ENCODE peak calls at places on chromosomes 16 and 17, in seven cellular contexts. One of them, this sample, is unnamed.

GRCh38 chr17:18860161-18860972 is 2.4 kb downstream of the PRPSAP2 start:
- DNase-seq in HCT116: no peak
- DNase-seq in SK-N-SH: no peak
- DNase-seq in GM23338: no peak
- DNase-seq in K562: no peak
- DNase-seq in GM12878: peak; percentile 79
- DNase-seq in HepG2: no peak
- DNase-seq in this sample: no peak

GRCh38 chr16:86517033-86517432 is 6.7 kb downstream of the FOXF1 start:
- DNase-seq in GM12878: no peak
- DNase-seq in GM23338: no peak
- DNase-seq in SK-N-SH: no peak
- DNase-seq in HepG2: no peak
- DNase-seq in K562: no peak
- DNase-seq in HCT116: no peak
- DNase-seq in this sample: no peak

GRCh38 chr16:69563605-69564580 is 1.9 kb upstream of the NFAT5 start:
- DNase-seq in SK-N-SH: no peak
- DNase-seq in HCT116: no peak
- DNase-seq in GM12878: peak; percentile 93
- DNase-seq in K562: peak; percentile 58
- DNase-seq in GM23338: peak; percentile 83
- DNase-seq in HepG2: peak; percentile 49
- DNase-seq in this sample: no peak

GRCh38 chr17:27481327-27481726 is 25.1 kb downstream of the KSR1 start:
- DNase-seq in HCT116: no peak
- DNase-seq in K562: no peak
- DNase-seq in SK-N-SH: no peak
- DNase-seq in GM23338: no peak
- DNase-seq in GM12878: no peak
- DNase-seq in HepG2: no peak
- DNase-seq in this sample: no peak

GRCh38 chr16:17590711-17591654 is 120.2 kb upstream of the XYLT1 start:
- DNase-seq in SK-N-SH: no peak
- DNase-seq in GM12878: no peak
- DNase-seq in K562: peak; percentile 60
- DNase-seq in GM23338: no peak
- DNase-seq in HepG2: no peak
- DNase-seq in HCT116: no peak
- DNase-seq in this sample: no peak

GRCh38 chr17:32287804-32288511 is 22.3 kb downstream of the RHBDL3 start:
- DNase-seq in GM23338: no peak
- DNase-seq in K562: no peak
- DNase-seq in GM12878: no peak
- DNase-seq in SK-N-SH: no peak
- DNase-seq in HepG2: no peak
- DNase-seq in HCT116: no peak
- DNase-seq in this sample: no peak

GRCh38 chr16:53022374-53022773 is 30.3 kb downstream of the CHD9NB start:
- DNase-seq in GM12878: no peak
- DNase-seq in K562: peak; percentile 68
- DNase-seq in GM23338: peak; percentile 87
- DNase-seq in HepG2: peak; percentile 63
- DNase-seq in SK-N-SH: peak; percentile 70
- DNase-seq in HCT116: peak; percentile 41
- DNase-seq in this sample: peak; percentile 13

GRCh38 chr17:33811984-33812383 is 443.1 kb upstream of the CCL2 start:
- DNase-seq in SK-N-SH: no peak
- DNase-seq in K562: no peak
- DNase-seq in GM23338: no peak
- DNase-seq in HCT116: no peak
- DNase-seq in GM12878: no peak
- DNase-seq in HepG2: no peak
- DNase-seq in this sample: no peak

GRCh38 chr17:43714338-43715149 is 44.0 kb downstream of the SOST start:
- DNase-seq in GM12878: no peak
- DNase-seq in HepG2: no peak
- DNase-seq in K562: no peak
- DNase-seq in HCT116: no peak
- DNase-seq in GM23338: no peak
- DNase-seq in SK-N-SH: no peak
- DNase-seq in this sample: no peak

GRCh38 chr17:79593636-79594035 is 17.2 kb downstream of the RBFOX3 start:
- DNase-seq in GM12878: no peak
- DNase-seq in SK-N-SH: no peak
- DNase-seq in K562: no peak
- DNase-seq in HCT116: no peak
- DNase-seq in HepG2: no peak
- DNase-seq in GM23338: no peak
- DNase-seq in this sample: no peak

GRCh38 chr17:10156579-10157488 is 41.6 kb downstream of the GAS7 start:
- DNase-seq in HepG2: no peak
- DNase-seq in SK-N-SH: no peak
- DNase-seq in HCT116: no peak
- DNase-seq in K562: no peak
- DNase-seq in GM12878: peak; percentile 73
- DNase-seq in GM23338: no peak
- DNase-seq in this sample: no peak

GRCh38 chr16:2980227-2981176 is at the start of gene PKMYT1:
- DNase-seq in GM12878: peak; percentile 61
- DNase-seq in HCT116: peak; percentile 56
- DNase-seq in K562: peak; percentile 95
- DNase-seq in HepG2: peak; percentile 73
- DNase-seq in GM23338: peak; percentile 90
- DNase-seq in SK-N-SH: peak; percentile 100
- DNase-seq in this sample: no peak

GRCh38 chr16:85479972-85480726 is 133.0 kb upstream of the GSE1 start:
- DNase-seq in HepG2: no peak
- DNase-seq in GM23338: peak; percentile 69
- DNase-seq in SK-N-SH: no peak
- DNase-seq in K562: no peak
- DNase-seq in GM12878: no peak
- DNase-seq in HCT116: no peak
- DNase-seq in this sample: no peak

GRCh38 chr17:19260958-19261357 is 23.8 kb downstream of the EPN2 start:
- DNase-seq in GM12878: no peak
- DNase-seq in HepG2: no peak
- DNase-seq in HCT116: peak; percentile 10
- DNase-seq in GM23338: no peak
- DNase-seq in SK-N-SH: no peak
- DNase-seq in K562: no peak
- DNase-seq in this sample: no peak

GRCh38 chr16:88383401-88384221 is 852 bp downstream of the ZNF469 start:
- DNase-seq in HepG2: no peak
- DNase-seq in HCT116: peak; percentile 28
- DNase-seq in GM12878: no peak
- DNase-seq in K562: no peak
- DNase-seq in SK-N-SH: peak; percentile 92
- DNase-seq in GM23338: peak; percentile 39
- DNase-seq in this sample: no peak

GRCh38 chr17:22268214-22268911 is 576.0 kb downstream of the KCNJ18 start:
- DNase-seq in SK-N-SH: peak; percentile 69
- DNase-seq in HepG2: no peak
- DNase-seq in HCT116: no peak
- DNase-seq in GM12878: no peak
- DNase-seq in GM23338: no peak
- DNase-seq in K562: peak; percentile 35
- DNase-seq in this sample: no peak

GRCh38 chr16:53913082-53913870 is 209.3 kb downstream of the FTO start:
- DNase-seq in K562: no peak
- DNase-seq in SK-N-SH: no peak
- DNase-seq in HCT116: no peak
- DNase-seq in GM12878: no peak
- DNase-seq in GM23338: no peak
- DNase-seq in HepG2: no peak
- DNase-seq in this sample: no peak

DNA sequence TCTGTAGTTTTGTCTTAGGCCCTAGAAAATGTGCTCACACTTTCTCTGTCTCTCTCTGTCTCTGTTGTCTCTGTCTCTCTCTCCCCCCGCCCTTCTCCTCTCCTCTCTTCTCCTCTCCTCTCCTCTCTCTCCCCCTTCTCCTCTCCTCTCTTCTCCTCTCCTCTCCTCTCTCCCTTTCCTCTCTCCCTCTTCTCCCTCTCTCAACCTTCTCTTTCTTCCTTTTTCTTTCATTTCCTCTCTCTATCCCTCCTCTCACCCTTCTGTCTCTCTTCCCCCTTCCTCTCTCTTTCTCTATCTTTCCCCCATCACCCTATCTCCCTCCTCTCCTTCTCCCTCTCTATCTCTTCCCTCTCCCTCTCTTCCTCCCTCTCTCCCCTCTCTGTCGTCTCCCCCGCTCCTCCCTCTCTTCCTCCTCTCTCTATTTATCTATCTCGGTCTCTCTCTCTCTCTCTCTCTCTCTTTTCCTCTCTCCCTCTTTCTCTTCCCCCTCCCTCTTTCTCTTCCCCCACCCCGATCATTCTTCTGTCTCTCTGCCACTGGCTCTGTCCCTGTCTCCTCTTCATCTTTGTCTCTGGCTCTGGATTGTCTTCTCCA is 107.2 kb upstream of the C16orf82 start:
- DNase-seq in K562: no peak
- DNase-seq in HCT116: no peak
- DNase-seq in GM12878: no peak
- DNase-seq in HepG2: no peak
- DNase-seq in GM23338: no peak
- DNase-seq in SK-N-SH: no peak
- DNase-seq in this sample: no peak
- TF ChIP-seq REST in K562: no peak
- TF ChIP-seq REST in HCT116: no peak
- TF ChIP-seq REST in GM12878: no peak
- TF ChIP-seq REST in HepG2: no peak
- TF ChIP-seq REST in GM23338: no peak
- TF ChIP-seq REST in SK-N-SH: no peak
- TF ChIP-seq REST in this sample: no peak

GRCh38 chr17:75821552-75821951 is 22.7 kb downstream of the UNC13D start:
- DNase-seq in HepG2: no peak
- DNase-seq in SK-N-SH: peak; percentile 38
- DNase-seq in K562: no peak
- DNase-seq in GM23338: no peak
- DNase-seq in GM12878: no peak
- DNase-seq in HCT116: no peak
- DNase-seq in this sample: no peak
- H3K36me3 ChIP-seq in HepG2: peaks cover 75% of the 10 kb centered on the region
- H3K36me3 ChIP-seq in SK-N-SH: peaks cover 75% of the 10 kb centered on the region
- H3K36me3 ChIP-seq in K562: peaks cover 71% of the 10 kb centered on the region
- H3K36me3 ChIP-seq in GM23338: no peaks in the 10 kb centered on the region
- H3K36me3 ChIP-seq in GM12878: peaks cover 20% of the 10 kb centered on the region
- H3K36me3 ChIP-seq in HCT116: peaks cover 31% of the 10 kb centered on the region
- H3K36me3 ChIP-seq in this sample: no peaks in the 10 kb centered on the region

GRCh38 chr16:4212934-4213296 is 29.0 kb downstream of the SRL start:
- DNase-seq in HCT116: peak; percentile 13
- DNase-seq in GM12878: no peak
- DNase-seq in GM23338: no peak
- DNase-seq in K562: no peak
- DNase-seq in HepG2: peak; percentile 72
- DNase-seq in SK-N-SH: no peak
- DNase-seq in this sample: no peak
- TF ChIP-seq REST in HCT116: no peak
- TF ChIP-seq REST in GM12878: no peak
- TF ChIP-seq REST in GM23338: no peak
- TF ChIP-seq REST in K562: no peak
- TF ChIP-seq REST in HepG2: no peak
- TF ChIP-seq REST in SK-N-SH: no peak
- TF ChIP-seq REST in this sample: no peak

GRCh38 chr16:24815052-24815451 is 30.7 kb upstream of the SLC5A11 start:
- DNase-seq in GM23338: no peak
- DNase-seq in K562: no peak
- DNase-seq in SK-N-SH: no peak
- DNase-seq in HCT116: no peak
- DNase-seq in GM12878: no peak
- DNase-seq in HepG2: no peak
- DNase-seq in this sample: no peak
- H3K36me3 ChIP-seq in GM23338: peaks cover 93% of the 10 kb centered on the region
- H3K36me3 ChIP-seq in K562: peaks cover 90% of the 10 kb centered on the region
- H3K36me3 ChIP-seq in SK-N-SH: peaks cover 85% of the 10 kb centered on the region
- H3K36me3 ChIP-seq in HCT116: peaks cover 62% of the 10 kb centered on the region
- H3K36me3 ChIP-seq in GM12878: peaks cover 35% of the 10 kb centered on the region
- H3K36me3 ChIP-seq in HepG2: peaks cover 94% of the 10 kb centered on the region
- H3K36me3 ChIP-seq in this sample: peaks cover 47% of the 10 kb centered on the region

GRCh38 chr17:38871247-38871991 is 1.6 kb downstream of the LASP1 start:
- DNase-seq in HCT116: no peak
- DNase-seq in GM23338: peak; percentile 65
- DNase-seq in K562: peak; percentile 97
- DNase-seq in GM12878: peak; percentile 45
- DNase-seq in HepG2: peak; percentile 98
- DNase-seq in SK-N-SH: no peak
- DNase-seq in this sample: no peak
- TF ChIP-seq REST in HCT116: no peak
- TF ChIP-seq REST in GM23338: no peak
- TF ChIP-seq REST in K562: no peak
- TF ChIP-seq REST in GM12878: no peak
- TF ChIP-seq REST in HepG2: no peak
- TF ChIP-seq REST in SK-N-SH: no peak
- TF ChIP-seq REST in this sample: no peak

DNA sequence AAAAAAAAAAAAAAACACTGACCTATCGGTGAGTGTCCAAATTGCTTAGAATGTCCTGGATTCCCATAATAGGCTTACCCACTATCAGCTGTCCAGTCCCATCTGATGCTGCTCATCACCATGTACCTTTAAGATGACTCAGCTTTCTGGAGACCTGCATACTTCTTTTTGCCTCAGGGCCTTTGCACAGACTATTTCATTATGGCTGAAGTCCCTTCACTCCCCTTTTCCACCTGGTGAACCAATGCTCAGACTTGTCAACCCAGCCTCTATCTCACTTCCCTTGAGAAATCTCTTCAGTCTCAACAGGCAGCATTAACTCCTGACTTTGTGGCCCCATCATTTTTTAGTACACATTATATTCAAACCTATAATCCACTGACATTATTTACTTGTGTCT is 29.7 kb upstream of the NUDT7 start:
- DNase-seq in SK-N-SH: no peak
- DNase-seq in K562: no peak
- DNase-seq in HepG2: no peak
- DNase-seq in GM12878: no peak
- DNase-seq in GM23338: no peak
- DNase-seq in HCT116: no peak
- DNase-seq in this sample: no peak
- H3K36me3 ChIP-seq in SK-N-SH: no peaks in the 10 kb centered on the region
- H3K36me3 ChIP-seq in K562: no peaks in the 10 kb centered on the region
- H3K36me3 ChIP-seq in HepG2: no peaks in the 10 kb centered on the region
- H3K36me3 ChIP-seq in GM12878: no peaks in the 10 kb centered on the region
- H3K36me3 ChIP-seq in GM23338: no peaks in the 10 kb centered on the region
- H3K36me3 ChIP-seq in HCT116: no peaks in the 10 kb centered on the region
- H3K36me3 ChIP-seq in this sample: no peaks in the 10 kb centered on the region

GRCh38 chr16:51321251-51321650 is 170.2 kb upstream of the SALL1 start:
- DNase-seq in HCT116: no peak
- DNase-seq in SK-N-SH: no peak
- DNase-seq in GM12878: no peak
- DNase-seq in HepG2: no peak
- DNase-seq in K562: no peak
- DNase-seq in GM23338: no peak
- DNase-seq in this sample: no peak

GRCh38 chr16:51327001-51327400 is 175.9 kb upstream of the SALL1 start:
- DNase-seq in GM12878: no peak
- DNase-seq in HepG2: no peak
- DNase-seq in K562: no peak
- DNase-seq in HCT116: no peak
- DNase-seq in SK-N-SH: no peak
- DNase-seq in GM23338: no peak
- DNase-seq in this sample: no peak

GRCh38 chr16:51328708-51329107 is 177.6 kb upstream of the SALL1 start:
- DNase-seq in HCT116: no peak
- DNase-seq in GM12878: no peak
- DNase-seq in GM23338: no peak
- DNase-seq in K562: no peak
- DNase-seq in SK-N-SH: no peak
- DNase-seq in HepG2: no peak
- DNase-seq in this sample: no peak

GRCh38 chr16:51326131-51326856 is 175.2 kb upstream of the SALL1 start:
- DNase-seq in HCT116: no peak
- DNase-seq in K562: peak; percentile 15
- DNase-seq in SK-N-SH: no peak
- DNase-seq in HepG2: no peak
- DNase-seq in GM23338: no peak
- DNase-seq in GM12878: no peak
- DNase-seq in this sample: no peak
- TF ChIP-seq REST in HCT116: no peak
- TF ChIP-seq REST in K562: no peak
- TF ChIP-seq REST in SK-N-SH: no peak
- TF ChIP-seq REST in HepG2: no peak
- TF ChIP-seq REST in GM23338: no peak
- TF ChIP-seq REST in GM12878: no peak
- TF ChIP-seq REST in this sample: no peak